ENCODE peak calls at places on chromosome 6, in nine cellular contexts. Q, N, U, F, K, P, O, R and B are unnamed samples.

GRCh38 chr6:56278186-56278585 is 30.8 kb upstream of the COL21A1 start:
- DNase-seq in Q (no peak), N (no peak), U (no peak), F (no peak), K (no peak), P (no peak), O (no peak), R (no peak), B (no peak)

GRCh38 chr6:32570363-32570905 is 19.2 kb downstream of the HLA-DRB1 start:
- DNase-seq in Q (no peak), N (no peak), U (no peak), F (no peak), K (no peak), P (no peak), O (no peak), R (no peak), B (no peak)

GRCh38 chr6:170211404-170212025 is 79.4 kb downstream of the DLL1 start:
- DNase-seq in Q (no peak), N (no peak), U (no peak), F (no peak), K (no peak), P (peak), O (no peak), R (no peak), B (no peak)

GRCh38 chr6:42431356-42431755 is 20.4 kb downstream of the TRERF1 start:
- DNase-seq in Q (no peak), N (no peak), U (no peak), F (no peak), K (no peak), P (no peak), O (no peak), R (no peak), B (no peak)

GRCh38 chr6:33926451-33926850 is 122.6 kb upstream of the MLN start:
- DNase-seq in Q (no peak), N (no peak), U (no peak), F (peak), K (peak), P (no peak), O (no peak), R (peak), B (no peak)

GRCh38 chr6:26065952-26066380 is 21.3 kb upstream of the HFE start:
- DNase-seq in Q (peak), N (no peak), U (peak), F (peak), K (peak), P (peak), O (peak), R (peak), B (no peak)

GRCh38 chr6:54267798-54268197 is 40.4 kb upstream of the TINAG start:
- DNase-seq in Q (peak), N (no peak), U (no peak), F (peak), K (peak), P (no peak), O (no peak), R (peak), B (no peak)

GRCh38 chr6:34511214-34511922 is 44.8 kb downstream of the SPDEF start:
- DNase-seq in Q (no peak), N (no peak), U (no peak), F (no peak), K (no peak), P (no peak), O (no peak), R (no peak), B (no peak)

GRCh38 chr6:132167966-132168365 is 216.8 kb upstream of the CCN2 start:
- DNase-seq in Q (no peak), N (no peak), U (no peak), F (no peak), K (no peak), P (no peak), O (no peak), R (no peak), B (no peak)

GRCh38 chr6:159959165-159959975 is 9.5 kb upstream of the IGF2R start:
- DNase-seq in Q (no peak), N (no peak), U (peak), F (peak), K (no peak), P (no peak), O (no peak), R (no peak), B (peak)

GRCh38 chr6:169990095-169991030 is 238.9 kb downstream of the ERMARD start:
- DNase-seq in Q (no peak), N (no peak), U (no peak), F (peak), K (no peak), P (peak), O (peak), R (no peak), B (peak)

GRCh38 chr6:122845916-122846632 is 57.0 kb downstream of the SMPDL3A start:
- DNase-seq in Q (no peak), N (no peak), U (no peak), F (peak), K (no peak), P (no peak), O (no peak), R (peak), B (no peak)

GRCh38 chr6:2940851-2941250 is 30.5 kb downstream of the SERPINB6 start:
- DNase-seq in Q (no peak), N (no peak), U (no peak), F (no peak), K (no peak), P (no peak), O (no peak), R (no peak), B (no peak)

GRCh38 chr6:46410330-46410953 is 80.8 kb downstream of the RCAN2 start:
- DNase-seq in Q (peak), N (peak), U (peak), F (peak), K (peak), P (peak), O (peak), R (peak), B (no peak)

GRCh38 chr6:9233226-9233625 is 797.9 kb upstream of the SLC35B3 start:
- DNase-seq in Q (no peak), N (no peak), U (no peak), F (no peak), K (no peak), P (no peak), O (no peak), R (no peak), B (no peak)

GRCh38 chr6:1858191-1858590 is 248.5 kb downstream of the FOXC1 start:
- DNase-seq in Q (no peak), N (no peak), U (no peak), F (no peak), K (no peak), P (no peak), O (no peak), R (no peak), B (no peak)

GRCh38 chr6:38518511-38519304 is 121.0 kb downstream of the BTBD9 start:
- DNase-seq in Q (no peak), N (no peak), U (no peak), F (no peak), K (no peak), P (no peak), O (no peak), R (no peak), B (no peak)

GRCh38 chr6:98672681-98673475 is 161.5 kb upstream of the POU3F2 start:
- DNase-seq in Q (no peak), N (no peak), U (no peak), F (no peak), K (no peak), P (no peak), O (no peak), R (no peak), B (no peak)

GRCh38 chr6:19895866-19896579 is 58.9 kb downstream of the ID4 start:
- DNase-seq in Q (no peak), N (no peak), U (no peak), F (no peak), K (no peak), P (no peak), O (no peak), R (no peak), B (no peak)